ENCODE peak calls at places on chromosomes 13 and 19, in ten cellular contexts. One of them, this sample, is unnamed.

GRCh38 chr13:51894239-51894638 is 32.5 kb downstream of the CCDC70 start:
- DNase-seq in left lobe of liver: no peak
- DNase-seq in NCI-H1694 treated with DMSO at 0.1 percent for 48 hours: no peak
- DNase-seq in retinal pigment epithelial cell: no peak
- DNase-seq in AG08395: no peak
- DNase-seq in dorsolateral prefrontal cortex: no peak
- DNase-seq in GM20000: no peak
- DNase-seq in smooth muscle cell of the brain vasculature: no peak
- DNase-seq in EH: peak; percentile 22
- DNase-seq in GM19239: no peak
- DNase-seq in this sample: no peak

GRCh38 chr19:58154287-58154678 is 3.7 kb upstream of the ZNF329 start:
- DNase-seq in left lobe of liver: peak; percentile 73
- DNase-seq in NCI-H1694 treated with DMSO at 0.1 percent for 48 hours: no peak
- DNase-seq in retinal pigment epithelial cell: no peak
- DNase-seq in AG08395: peak; percentile 14
- DNase-seq in dorsolateral prefrontal cortex: peak; percentile 62
- DNase-seq in GM20000: peak; percentile 26
- DNase-seq in smooth muscle cell of the brain vasculature: no peak
- DNase-seq in EH: peak; percentile 64
- DNase-seq in GM19239: no peak
- DNase-seq in this sample: no peak

GRCh38 chr13:84481958-84482357 is 599.7 kb upstream of the SLITRK1 start:
- DNase-seq in left lobe of liver: no peak
- DNase-seq in NCI-H1694 treated with DMSO at 0.1 percent for 48 hours: no peak
- DNase-seq in retinal pigment epithelial cell: no peak
- DNase-seq in AG08395: no peak
- DNase-seq in dorsolateral prefrontal cortex: no peak
- DNase-seq in GM20000: no peak
- DNase-seq in smooth muscle cell of the brain vasculature: no peak
- DNase-seq in EH: peak; percentile 73
- DNase-seq in GM19239: no peak
- DNase-seq in this sample: no peak

GRCh38 chr19:4186087-4186993 is 3.9 kb downstream of the ANKRD24 start:
- DNase-seq in left lobe of liver: peak; percentile 84
- DNase-seq in NCI-H1694 treated with DMSO at 0.1 percent for 48 hours: peak; percentile 27
- DNase-seq in retinal pigment epithelial cell: no peak
- DNase-seq in AG08395: peak; percentile 84
- DNase-seq in dorsolateral prefrontal cortex: peak; percentile 72
- DNase-seq in GM20000: peak; percentile 87
- DNase-seq in smooth muscle cell of the brain vasculature: no peak
- DNase-seq in EH: peak; percentile 74
- DNase-seq in GM19239: peak; percentile 76
- DNase-seq in this sample: peak; percentile 39

GRCh38 chr19:13909430-13909829 is 3.4 kb downstream of the CC2D1A start:
- DNase-seq in left lobe of liver: peak; percentile 86
- DNase-seq in NCI-H1694 treated with DMSO at 0.1 percent for 48 hours: no peak
- DNase-seq in retinal pigment epithelial cell: no peak
- DNase-seq in AG08395: no peak
- DNase-seq in dorsolateral prefrontal cortex: no peak
- DNase-seq in GM20000: no peak
- DNase-seq in smooth muscle cell of the brain vasculature: no peak
- DNase-seq in EH: no peak
- DNase-seq in GM19239: no peak
- DNase-seq in this sample: no peak

GRCh38 chr13:37386276-37386675 is 212.3 kb downstream of the POSTN start:
- DNase-seq in left lobe of liver: no peak
- DNase-seq in NCI-H1694 treated with DMSO at 0.1 percent for 48 hours: no peak
- DNase-seq in retinal pigment epithelial cell: no peak
- DNase-seq in AG08395: peak; percentile 57
- DNase-seq in dorsolateral prefrontal cortex: no peak
- DNase-seq in GM20000: no peak
- DNase-seq in smooth muscle cell of the brain vasculature: no peak
- DNase-seq in EH: peak; percentile 90
- DNase-seq in GM19239: no peak
- DNase-seq in this sample: no peak

GRCh38 chr19:53670345-53670744 is 38.5 kb downstream of the DPRX start:
- DNase-seq in left lobe of liver: no peak
- DNase-seq in NCI-H1694 treated with DMSO at 0.1 percent for 48 hours: no peak
- DNase-seq in retinal pigment epithelial cell: no peak
- DNase-seq in AG08395: no peak
- DNase-seq in dorsolateral prefrontal cortex: no peak
- DNase-seq in GM20000: no peak
- DNase-seq in smooth muscle cell of the brain vasculature: no peak
- DNase-seq in EH: no peak
- DNase-seq in GM19239: no peak
- DNase-seq in this sample: no peak

GRCh38 chr19:18251587-18252369 is 22.5 kb downstream of the IQCN start:
- DNase-seq in left lobe of liver: peak; percentile 75
- DNase-seq in NCI-H1694 treated with DMSO at 0.1 percent for 48 hours: peak; percentile 60
- DNase-seq in retinal pigment epithelial cell: no peak
- DNase-seq in AG08395: peak; percentile 81
- DNase-seq in dorsolateral prefrontal cortex: peak; percentile 75
- DNase-seq in GM20000: peak; percentile 92
- DNase-seq in smooth muscle cell of the brain vasculature: peak; percentile 26
- DNase-seq in EH: peak; percentile 70
- DNase-seq in GM19239: peak; percentile 89
- DNase-seq in this sample: peak; percentile 17

GRCh38 chr19:47106819-47107200 is 6.8 kb downstream of the ZC3H4 start:
- DNase-seq in left lobe of liver: no peak
- DNase-seq in NCI-H1694 treated with DMSO at 0.1 percent for 48 hours: no peak
- DNase-seq in retinal pigment epithelial cell: no peak
- DNase-seq in AG08395: no peak
- DNase-seq in dorsolateral prefrontal cortex: no peak
- DNase-seq in GM20000: no peak
- DNase-seq in smooth muscle cell of the brain vasculature: no peak
- DNase-seq in EH: peak; percentile 76
- DNase-seq in GM19239: no peak
- DNase-seq in this sample: no peak

GRCh38 chr13:95676100-95676774 is 702 bp upstream of the DNAJC3 start:
- DNase-seq in left lobe of liver: no peak
- DNase-seq in NCI-H1694 treated with DMSO at 0.1 percent for 48 hours: no peak
- DNase-seq in retinal pigment epithelial cell: no peak
- DNase-seq in AG08395: peak; percentile 6
- DNase-seq in dorsolateral prefrontal cortex: peak; percentile 14
- DNase-seq in GM20000: no peak
- DNase-seq in smooth muscle cell of the brain vasculature: no peak
- DNase-seq in EH: peak; percentile 48
- DNase-seq in GM19239: no peak
- DNase-seq in this sample: no peak

GRCh38 chr19:55080915-55081772 is 5.5 kb downstream of the EPS8L1 start:
- DNase-seq in left lobe of liver: no peak
- DNase-seq in NCI-H1694 treated with DMSO at 0.1 percent for 48 hours: peak; percentile 42
- DNase-seq in retinal pigment epithelial cell: no peak
- DNase-seq in AG08395: peak; percentile 61
- DNase-seq in dorsolateral prefrontal cortex: no peak
- DNase-seq in GM20000: peak; percentile 99
- DNase-seq in smooth muscle cell of the brain vasculature: no peak
- DNase-seq in EH: peak; percentile 74
- DNase-seq in GM19239: peak; percentile 97
- DNase-seq in this sample: no peak

GRCh38 chr19:7386308-7386707 is 37.6 kb downstream of the ARHGEF18 start:
- DNase-seq in left lobe of liver: no peak
- DNase-seq in NCI-H1694 treated with DMSO at 0.1 percent for 48 hours: no peak
- DNase-seq in retinal pigment epithelial cell: no peak
- DNase-seq in AG08395: no peak
- DNase-seq in dorsolateral prefrontal cortex: no peak
- DNase-seq in GM20000: no peak
- DNase-seq in smooth muscle cell of the brain vasculature: no peak
- DNase-seq in EH: peak; percentile 17
- DNase-seq in GM19239: no peak
- DNase-seq in this sample: no peak

GRCh38 chr19:40417714-40417996 is 4.5 kb upstream of the PRX start:
- DNase-seq in left lobe of liver: no peak
- DNase-seq in NCI-H1694 treated with DMSO at 0.1 percent for 48 hours: no peak
- DNase-seq in retinal pigment epithelial cell: no peak
- DNase-seq in AG08395: no peak
- DNase-seq in dorsolateral prefrontal cortex: no peak
- DNase-seq in GM20000: no peak
- DNase-seq in smooth muscle cell of the brain vasculature: no peak
- DNase-seq in EH: no peak
- DNase-seq in GM19239: no peak
- DNase-seq in this sample: no peak

GRCh38 chr13:24459234-24459633 is 53.3 kb downstream of the PARP4 start:
- DNase-seq in left lobe of liver: no peak
- DNase-seq in NCI-H1694 treated with DMSO at 0.1 percent for 48 hours: no peak
- DNase-seq in retinal pigment epithelial cell: no peak
- DNase-seq in AG08395: peak; percentile 64
- DNase-seq in dorsolateral prefrontal cortex: no peak
- DNase-seq in GM20000: peak; percentile 59
- DNase-seq in smooth muscle cell of the brain vasculature: peak; percentile 18
- DNase-seq in EH: peak; percentile 73
- DNase-seq in GM19239: peak; percentile 51
- DNase-seq in this sample: no peak

GRCh38 chr13:41652735-41653361 is 195.5 kb downstream of the RGCC start:
- DNase-seq in left lobe of liver: no peak
- DNase-seq in NCI-H1694 treated with DMSO at 0.1 percent for 48 hours: peak; percentile 10
- DNase-seq in retinal pigment epithelial cell: no peak
- DNase-seq in AG08395: peak; percentile 68
- DNase-seq in dorsolateral prefrontal cortex: no peak
- DNase-seq in GM20000: peak; percentile 30
- DNase-seq in smooth muscle cell of the brain vasculature: peak; percentile 62
- DNase-seq in EH: peak; percentile 72
- DNase-seq in GM19239: peak; percentile 3
- DNase-seq in this sample: no peak

GRCh38 chr19:19459707-19460251 is 54.3 kb downstream of the GATAD2A start:
- DNase-seq in left lobe of liver: no peak
- DNase-seq in NCI-H1694 treated with DMSO at 0.1 percent for 48 hours: no peak
- DNase-seq in retinal pigment epithelial cell: no peak
- DNase-seq in AG08395: peak; percentile 73
- DNase-seq in dorsolateral prefrontal cortex: no peak
- DNase-seq in GM20000: peak; percentile 57
- DNase-seq in smooth muscle cell of the brain vasculature: no peak
- DNase-seq in EH: peak; percentile 87
- DNase-seq in GM19239: peak; percentile 55
- DNase-seq in this sample: no peak

GRCh38 chr19:16603090-16603489 is 24.9 kb downstream of the MED26 start:
- DNase-seq in left lobe of liver: no peak
- DNase-seq in NCI-H1694 treated with DMSO at 0.1 percent for 48 hours: no peak
- DNase-seq in retinal pigment epithelial cell: no peak
- DNase-seq in AG08395: no peak
- DNase-seq in dorsolateral prefrontal cortex: no peak
- DNase-seq in GM20000: no peak
- DNase-seq in smooth muscle cell of the brain vasculature: no peak
- DNase-seq in EH: no peak
- DNase-seq in GM19239: no peak
- DNase-seq in this sample: no peak

GRCh38 chr13:113922412-113923118 is 51.3 kb downstream of the C13orf46 start:
- DNase-seq in left lobe of liver: peak; percentile 19
- DNase-seq in NCI-H1694 treated with DMSO at 0.1 percent for 48 hours: no peak
- DNase-seq in retinal pigment epithelial cell: no peak
- DNase-seq in AG08395: no peak
- DNase-seq in dorsolateral prefrontal cortex: no peak
- DNase-seq in GM20000: no peak
- DNase-seq in smooth muscle cell of the brain vasculature: no peak
- DNase-seq in EH: no peak
- DNase-seq in GM19239: no peak
- DNase-seq in this sample: no peak

GRCh38 chr13:40787062-40787461 is 2.3 kb upstream of the SLC25A15 start:
- DNase-seq in left lobe of liver: no peak
- DNase-seq in NCI-H1694 treated with DMSO at 0.1 percent for 48 hours: no peak
- DNase-seq in retinal pigment epithelial cell: no peak
- DNase-seq in AG08395: no peak
- DNase-seq in dorsolateral prefrontal cortex: no peak
- DNase-seq in GM20000: no peak
- DNase-seq in smooth muscle cell of the brain vasculature: no peak
- DNase-seq in EH: peak; percentile 85
- DNase-seq in GM19239: no peak
- DNase-seq in this sample: no peak

GRCh38 chr13:89687066-89687465 is 1660.4 kb upstream of the MIR17HG start:
- DNase-seq in left lobe of liver: no peak
- DNase-seq in NCI-H1694 treated with DMSO at 0.1 percent for 48 hours: no peak
- DNase-seq in retinal pigment epithelial cell: no peak
- DNase-seq in AG08395: no peak
- DNase-seq in dorsolateral prefrontal cortex: no peak
- DNase-seq in GM20000: no peak
- DNase-seq in smooth muscle cell of the brain vasculature: no peak
- DNase-seq in EH: no peak
- DNase-seq in GM19239: no peak
- DNase-seq in this sample: no peak

GRCh38 chr13:63024458-63024857 is 1608.8 kb upstream of the PCDH20 start:
- DNase-seq in left lobe of liver: no peak
- DNase-seq in NCI-H1694 treated with DMSO at 0.1 percent for 48 hours: no peak
- DNase-seq in retinal pigment epithelial cell: no peak
- DNase-seq in AG08395: no peak
- DNase-seq in dorsolateral prefrontal cortex: no peak
- DNase-seq in GM20000: no peak
- DNase-seq in smooth muscle cell of the brain vasculature: peak; percentile 2
- DNase-seq in EH: no peak
- DNase-seq in GM19239: no peak
- DNase-seq in this sample: no peak

GRCh38 chr13:64073203-64073602 is 2657.6 kb upstream of the PCDH20 start:
- DNase-seq in left lobe of liver: no peak
- DNase-seq in NCI-H1694 treated with DMSO at 0.1 percent for 48 hours: no peak
- DNase-seq in retinal pigment epithelial cell: no peak
- DNase-seq in AG08395: no peak
- DNase-seq in dorsolateral prefrontal cortex: no peak
- DNase-seq in GM20000: no peak
- DNase-seq in smooth muscle cell of the brain vasculature: no peak
- DNase-seq in EH: no peak
- DNase-seq in GM19239: no peak
- DNase-seq in this sample: no peak

GRCh38 chr13:32282096-32282711 is 33.0 kb downstream of the ZAR1L start:
- DNase-seq in left lobe of liver: no peak
- DNase-seq in NCI-H1694 treated with DMSO at 0.1 percent for 48 hours: no peak
- DNase-seq in retinal pigment epithelial cell: no peak
- DNase-seq in AG08395: no peak
- DNase-seq in dorsolateral prefrontal cortex: no peak
- DNase-seq in GM20000: no peak
- DNase-seq in smooth muscle cell of the brain vasculature: no peak
- DNase-seq in EH: no peak
- DNase-seq in GM19239: no peak
- DNase-seq in this sample: no peak

GRCh38 chr19:31223805-31224534 is 125.3 kb downstream of the TSHZ3 start:
- DNase-seq in left lobe of liver: no peak
- DNase-seq in NCI-H1694 treated with DMSO at 0.1 percent for 48 hours: no peak
- DNase-seq in retinal pigment epithelial cell: no peak
- DNase-seq in AG08395: peak; percentile 90
- DNase-seq in dorsolateral prefrontal cortex: no peak
- DNase-seq in GM20000: no peak
- DNase-seq in smooth muscle cell of the brain vasculature: no peak
- DNase-seq in EH: peak; percentile 96
- DNase-seq in GM19239: no peak
- DNase-seq in this sample: no peak

GRCh38 chr13:112128052-112128610 is 61.2 kb downstream of the SOX1 start:
- DNase-seq in left lobe of liver: no peak
- DNase-seq in NCI-H1694 treated with DMSO at 0.1 percent for 48 hours: no peak
- DNase-seq in retinal pigment epithelial cell: no peak
- DNase-seq in AG08395: no peak
- DNase-seq in dorsolateral prefrontal cortex: no peak
- DNase-seq in GM20000: no peak
- DNase-seq in smooth muscle cell of the brain vasculature: no peak
- DNase-seq in EH: no peak
- DNase-seq in GM19239: no peak
- DNase-seq in this sample: no peak

GRCh38 chr19:18710986-18711751 is 27.7 kb downstream of the CRTC1 start:
- DNase-seq in left lobe of liver: no peak
- DNase-seq in NCI-H1694 treated with DMSO at 0.1 percent for 48 hours: no peak
- DNase-seq in retinal pigment epithelial cell: no peak
- DNase-seq in AG08395: no peak
- DNase-seq in dorsolateral prefrontal cortex: no peak
- DNase-seq in GM20000: no peak
- DNase-seq in smooth muscle cell of the brain vasculature: no peak
- DNase-seq in EH: no peak
- DNase-seq in GM19239: no peak
- DNase-seq in this sample: no peak

GRCh38 chr19:49862411-49863253 is 4.7 kb downstream of the PNKP start:
- DNase-seq in left lobe of liver: peak; percentile 48
- DNase-seq in NCI-H1694 treated with DMSO at 0.1 percent for 48 hours: no peak
- DNase-seq in retinal pigment epithelial cell: no peak
- DNase-seq in AG08395: no peak
- DNase-seq in dorsolateral prefrontal cortex: no peak
- DNase-seq in GM20000: no peak
- DNase-seq in smooth muscle cell of the brain vasculature: no peak
- DNase-seq in EH: no peak
- DNase-seq in GM19239: no peak
- DNase-seq in this sample: no peak

GRCh38 chr13:112116187-112116950 is 49.4 kb downstream of the SOX1 start:
- DNase-seq in left lobe of liver: no peak
- DNase-seq in NCI-H1694 treated with DMSO at 0.1 percent for 48 hours: no peak
- DNase-seq in retinal pigment epithelial cell: no peak
- DNase-seq in AG08395: no peak
- DNase-seq in dorsolateral prefrontal cortex: no peak
- DNase-seq in GM20000: no peak
- DNase-seq in smooth muscle cell of the brain vasculature: no peak
- DNase-seq in EH: no peak
- DNase-seq in GM19239: no peak
- DNase-seq in this sample: no peak

This sample was measured in NCI-H2107.